ENCODE peak calls at places on chromosomes 5 and 9, in four cellular contexts. G is stimulated activated CD4-positive, alpha-beta T cell treated with anti-CD3 and anti-CD28 coated beads, Interleukin-4, amount 100 ng/mL, for 4 hours; F is iris pigment epithelial cell; B is H54. V is an unnamed sample.

GRCh38 chr5:154243736-154244135 is 53.2 kb downstream of the GALNT10 start:
- DNase-seq in B (no peak), F (peak), G (no peak), V (peak)

GRCh38 chr5:113846941-113847340 is 333.4 kb downstream of the YTHDC2 start:
- DNase-seq in B (no peak), G (no peak), F (no peak), V (no peak)

GRCh38 chr5:68382640-68383039 is 167.1 kb downstream of the PIK3R1 start:
- DNase-seq in B (no peak), F (peak), G (no peak), V (peak)

GRCh38 chr5:78275998-78276543 is 18.4 kb downstream of the AP3B1 start:
- DNase-seq in B (no peak), G (no peak), F (peak), V (no peak)

GRCh38 chr5:170312666-170313065 is 15.1 kb upstream of the LCP2 start:
- DNase-seq in G (peak), B (no peak), F (peak), V (no peak)

GRCh38 chr5:80408475-80408875 is 611 bp downstream of the ZFYVE16 start:
- DNase-seq in F (peak), B (peak), G (peak), V (peak)

GRCh38 chr9:129235931-129236331 is 57.9 kb upstream of the IER5L start:
- DNase-seq in B (no peak), F (no peak), G (peak), V (no peak)

GRCh38 chr5:60541980-60542379 is 158.0 kb downstream of the DEPDC1B start:
- DNase-seq in F (peak), G (no peak), B (no peak), V (peak)

GRCh38 chr5:132499440-132500243 is 9.1 kb upstream of the IRF1 start:
- DNase-seq in F (no peak), G (no peak), B (no peak), V (peak)

GRCh38 chr9:35112257-35113020 is 3.2 kb downstream of the ATOSB start:
- DNase-seq in G (no peak), B (peak), F (peak), V (peak)